ENCODE peak calls at places on chromosomes 4 and X, in seven cellular contexts. Z is stomach, I is K562, S is GM23338, L is suprapubic skin, F is HL-60, W is HCT116. E is an unnamed sample.

GRCh38 chr4:7933631-7934510 is 5.8 kb downstream of the AFAP1 start:
- DNase-seq in Z (no peak), I (no peak), S (no peak), L (no peak), F (no peak), W (no peak), E (no peak)

GRCh38 chr4:73764513-73764912 is 24.1 kb downstream of the CXCL8 start:
- DNase-seq in Z (no peak), I (no peak), S (no peak), L (no peak), F (no peak), W (no peak), E (no peak)

GRCh38 chrX:119622356-119623232 is 16.4 kb upstream of the NKRF start:
- DNase-seq in Z (peak; percentile 50), I (no peak), S (no peak), L (no peak), F (no peak), W (no peak), E (no peak)

GRCh38 chr4:127249767-127250108 is 383.0 kb upstream of the INTU start:
- DNase-seq in Z (no peak), I (no peak), S (no peak), L (no peak), F (peak; percentile 30), W (no peak), E (no peak)

GRCh38 chr4:37816006-37816405 is 10.5 kb upstream of the PGM2 start:
- DNase-seq in Z (no peak), I (no peak), S (no peak), L (no peak), F (peak; percentile 36), W (no peak), E (no peak)

GRCh38 chr4:77593993-77594392 is 11.6 kb upstream of the CXCL13 start:
- DNase-seq in Z (no peak), I (no peak), S (no peak), L (no peak), F (no peak), W (no peak), E (no peak)

GRCh38 chr4:16418814-16419213 is 192.5 kb upstream of the TAPT1 start:
- DNase-seq in Z (no peak), I (no peak), S (no peak), L (no peak), F (no peak), W (no peak), E (no peak)

GRCh38 chrX:38799995-38800394 is 1.3 kb upstream of the MID1IP1 start:
- DNase-seq in Z (no peak), I (no peak), S (no peak), L (no peak), F (peak; percentile 36), W (no peak), E (no peak)

GRCh38 chr4:185700048-185700447 is 111.9 kb downstream of the SORBS2 start:
- DNase-seq in Z (no peak), I (no peak), S (no peak), L (no peak), F (no peak), W (no peak), E (no peak)

GRCh38 chr4:179817317-179817716 is 2375.1 kb upstream of the AGA start:
- DNase-seq in Z (no peak), I (no peak), S (peak; percentile 6), L (no peak), F (no peak), W (no peak), E (no peak)

GRCh38 chrX:134929813-134930212 is 61.0 kb upstream of the SMIM10 start:
- DNase-seq in Z (no peak), I (no peak), S (no peak), L (no peak), F (no peak), W (no peak), E (no peak)

GRCh38 chr4:47383829-47384427 is 79.6 kb downstream of the COMMD8 start:
- DNase-seq in Z (no peak), I (peak; percentile 14), S (peak; percentile 62), L (no peak), F (no peak), W (peak; percentile 10), E (no peak)

GRCh38 chrX:149372861-149373260 is 132.2 kb downstream of the IDS start:
- DNase-seq in Z (no peak), I (no peak), S (no peak), L (no peak), F (no peak), W (no peak), E (no peak)

GRCh38 chr4:138509346-138509745 is 267.2 kb upstream of the SLC7A11 start:
- DNase-seq in Z (no peak), I (no peak), S (no peak), L (no peak), F (no peak), W (no peak), E (no peak)

GRCh38 chr4:22356996-22357596 is 158.8 kb downstream of the ADGRA3 start:
- DNase-seq in Z (no peak), I (no peak), S (peak; percentile 22), L (no peak), F (peak; percentile 51), W (no peak), E (no peak)

GRCh38 chr4:40395908-40396806 is 61.0 kb downstream of the CHRNA9 start:
- DNase-seq in Z (peak; percentile 94), I (no peak), S (peak; percentile 47), L (no peak), F (no peak), W (no peak), E (no peak)

GRCh38 chr4:72909461-72909860 is 160.1 kb downstream of the COX18 start:
- DNase-seq in Z (peak; percentile 36), I (peak; percentile 21), S (peak; percentile 77), L (no peak), F (no peak), W (no peak), E (no peak)

GRCh38 chr4:83646538-83646937 is 110.6 kb downstream of the GPAT3 start:
- DNase-seq in Z (no peak), I (no peak), S (no peak), L (no peak), F (no peak), W (no peak), E (no peak)

GRCh38 chr4:83639849-83640493 is 104.1 kb downstream of the GPAT3 start:
- DNase-seq in Z (peak; percentile 56), I (peak; percentile 67), S (peak; percentile 83), L (no peak), F (peak; percentile 66), W (peak; percentile 71), E (peak; percentile 24)

GRCh38 chr4:83644677-83645639 is 109.0 kb downstream of the GPAT3 start:
- DNase-seq in Z (no peak), I (peak; percentile 64), S (peak; percentile 78), L (no peak), F (peak; percentile 41), W (peak; percentile 57), E (no peak)

DNA sequence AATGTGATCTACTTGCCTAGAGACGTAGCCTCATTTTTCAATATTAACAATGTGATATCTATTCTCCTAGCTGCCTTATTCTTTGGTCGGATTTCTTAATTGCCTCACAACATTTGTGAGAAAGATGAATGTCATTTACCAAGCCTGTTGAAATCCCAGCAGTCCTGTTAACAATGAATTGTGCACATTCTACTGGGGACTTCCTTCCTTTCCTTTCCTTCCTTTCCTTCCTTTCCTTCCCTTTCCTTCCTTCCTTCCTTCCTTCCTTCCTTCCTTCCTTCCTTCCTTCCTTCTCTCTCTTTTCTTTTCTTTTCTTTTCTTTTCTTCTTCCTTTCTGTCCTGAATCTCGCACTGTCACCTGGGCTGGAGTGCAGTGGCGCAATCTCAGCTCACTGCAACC is 107.1 kb downstream of the GPAT3 start:
- DNase-seq in Z (no peak), I (no peak), S (no peak), L (no peak), F (no peak), W (no peak), E (no peak)
- TF ChIP-seq POLR2AphosphoS5 in Z (no peak), I (no peak), S (no peak), L (no peak), F (no peak), W (no peak), E (no peak)

DNA sequence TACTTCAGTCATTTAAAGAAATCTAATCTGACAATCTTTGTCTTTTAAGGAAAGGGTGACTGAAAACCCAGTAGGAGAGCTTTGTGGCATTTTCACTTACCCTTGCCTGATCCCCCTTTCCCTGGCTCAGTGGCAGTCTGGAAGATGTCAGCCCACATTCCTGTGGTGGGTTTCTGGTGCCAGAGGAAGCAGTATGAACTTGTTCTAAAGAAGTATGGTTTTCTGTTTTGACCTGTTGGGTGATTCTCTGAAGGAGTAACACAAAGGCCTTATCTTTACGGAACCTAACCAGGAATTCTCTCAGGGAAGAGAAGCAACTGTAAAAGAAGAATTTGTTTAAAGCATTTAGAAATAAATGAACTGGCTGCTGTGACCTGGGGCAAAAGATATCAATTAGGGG is 41.9 kb downstream of the BMP15 start:
- DNase-seq in Z (no peak), I (no peak), S (no peak), L (no peak), F (no peak), W (no peak), E (no peak)
- TF ChIP-seq POLR2AphosphoS5 in Z (no peak), I (no peak), S (no peak), L (no peak), F (no peak), W (no peak), E (no peak)

DNA sequence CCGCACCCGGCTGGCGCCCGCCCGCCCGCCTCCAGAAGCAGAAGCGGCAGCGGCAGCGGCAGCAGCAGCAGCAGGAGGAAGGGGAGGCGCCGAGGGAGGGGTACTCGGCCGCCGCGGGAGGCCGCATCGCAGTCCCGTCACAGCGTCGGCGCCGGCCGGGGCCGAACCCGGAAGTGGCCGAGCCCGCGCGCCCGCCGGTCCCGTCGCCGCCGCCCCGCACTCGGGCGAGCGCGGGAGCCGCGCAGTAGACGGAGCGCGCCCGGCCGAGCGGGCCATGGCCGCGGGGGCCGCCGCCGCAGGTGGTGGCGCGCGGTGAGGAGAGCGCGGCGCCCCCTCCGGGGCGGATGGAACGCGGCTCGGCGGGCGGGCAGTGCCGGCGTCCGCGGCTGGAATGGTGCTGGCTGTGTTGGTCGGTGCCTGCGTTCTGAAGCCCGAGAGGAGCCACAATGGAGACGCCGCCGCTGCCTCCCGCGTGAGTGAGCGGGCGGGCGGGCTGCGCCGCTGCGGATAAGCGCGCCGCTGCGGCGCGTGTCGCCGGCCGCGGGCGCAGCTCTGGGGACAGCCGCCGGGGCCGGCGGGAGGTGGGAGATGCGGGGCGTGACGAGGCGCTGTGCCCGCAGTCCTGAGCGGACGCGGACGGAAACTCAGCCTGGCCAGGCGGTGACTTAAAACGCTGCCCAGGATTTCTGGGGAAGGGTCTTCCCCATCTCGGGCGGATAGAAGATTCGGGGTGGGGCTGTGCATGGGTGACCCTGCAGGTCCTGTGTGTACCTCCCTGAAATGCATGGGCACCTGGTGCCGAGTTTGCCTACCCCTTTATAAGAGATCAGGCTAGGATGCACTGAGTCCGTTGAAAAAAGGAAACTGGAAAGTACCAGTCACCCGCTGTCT is at the start of gene KLHL2:
- DNase-seq in Z (peak; percentile 86), I (peak; percentile 84), S (peak; percentile 85), L (peak; percentile 85), F (peak; percentile 83), W (no peak), E (peak; percentile 72)
- TF ChIP-seq POLR2AphosphoS5 in Z (peak; percentile 2), I (no peak), S (no peak), L (no peak), F (no peak), W (peak; percentile 49), E (no peak)

DNA sequence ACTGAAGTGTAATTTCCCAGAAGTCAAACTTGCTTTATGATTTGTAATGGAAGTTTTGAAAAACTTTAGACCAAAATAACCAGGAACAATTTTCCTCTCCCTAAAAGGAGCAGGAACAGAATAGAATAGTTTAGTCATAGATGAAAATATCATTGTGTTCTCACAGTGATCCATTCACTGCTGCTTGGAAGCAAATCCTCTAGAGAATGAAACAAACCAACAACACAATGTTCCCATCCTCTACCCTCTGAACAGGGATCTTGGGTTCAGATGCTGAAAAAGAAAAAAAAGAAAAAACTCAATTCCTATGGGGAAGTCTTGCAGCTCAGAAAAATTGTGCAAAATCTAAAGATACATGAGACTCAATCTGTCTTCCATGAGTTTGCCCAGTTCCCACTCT is 12.2 kb downstream of the DSPP start:
- DNase-seq in Z (no peak), I (no peak), S (no peak), L (no peak), F (no peak), W (no peak), E (no peak)
- TF ChIP-seq POLR2AphosphoS5 in Z (peak; percentile 17), I (no peak), S (no peak), L (no peak), F (no peak), W (no peak), E (no peak)

E was measured in GM12892.